ENCODE peak calls at places on chromosomes 2 and 18, in six cellular contexts. A is fibroblast of lung, J is tibial nerve, S is uterus, O is choroid plexus epithelial cell, P is hepatocyte. H is an unnamed sample.

GRCh38 chr2:168024459-168024858 is 222.9 kb downstream of the STK39 start:
- DNase-seq in P (no peak), S (no peak), A (no peak), O (no peak), J (no peak), H (no peak)

GRCh38 chr18:48222118-48222517 is 187.1 kb downstream of the ZBTB7C start:
- DNase-seq in S (peak), P (peak), J (no peak), O (peak), A (peak), H (peak)

GRCh38 chr2:199458017-199458805 is 472 bp upstream of the SATB2 start:
- DNase-seq in S (no peak), J (no peak), A (peak), O (peak), P (peak), H (peak)

GRCh38 chr2:86396304-86396785 is 44.8 kb upstream of the KDM3A start:
- DNase-seq in A (peak), O (peak), S (peak), J (no peak), P (peak), H (peak)

GRCh38 chr2:150487537-150488429 is at the start of gene RND3:
- DNase-seq in J (peak), P (peak), O (peak), S (peak), A (peak), H (peak)

GRCh38 chr2:85438291-85439110 is 20.0 kb downstream of the SH2D6 start:
- DNase-seq in O (no peak), S (no peak), A (no peak), J (no peak), P (no peak), H (no peak)

GRCh38 chr2:24945907-24946306 is 25.8 kb downstream of the DNAJC27 start:
- DNase-seq in S (no peak), J (no peak), P (no peak), A (peak), O (no peak), H (no peak)

GRCh38 chr2:121316986-121317385 is 32.0 kb upstream of the TFCP2L1 start:
- DNase-seq in A (no peak), O (no peak), J (no peak), S (no peak), P (no peak), H (no peak)

GRCh38 chr2:227545990-227546389 is 52.7 kb upstream of the SCYGR2 start:
- DNase-seq in J (no peak), O (no peak), S (no peak), A (no peak), P (no peak), H (peak)

GRCh38 chr2:202278036-202278760 is 12.6 kb downstream of the NOP58 start:
- DNase-seq in P (no peak), J (no peak), O (peak), S (no peak), A (peak), H (no peak)

GRCh38 chr2:28415010-28415409 is 22.4 kb downstream of the FOSL2 start:
- DNase-seq in J (no peak), O (no peak), A (no peak), P (no peak), S (no peak), H (no peak)

GRCh38 chr2:191443446-191443845 is 198.2 kb downstream of the MYO1B start:
- DNase-seq in P (no peak), A (no peak), O (no peak), S (no peak), J (no peak), H (no peak)

GRCh38 chr2:64876137-64876647 is 113.0 kb upstream of the SLC1A4 start:
- DNase-seq in P (peak), O (peak), J (no peak), S (peak), A (peak), H (peak)

GRCh38 chr2:47259829-47260228 is 104.7 kb upstream of the STPG4 start:
- DNase-seq in O (no peak), J (no peak), S (no peak), P (no peak), A (no peak), H (no peak)

GRCh38 chr18:42184685-42185477 is 229.8 kb downstream of the PIK3C3 start:
- DNase-seq in P (no peak), A (no peak), J (no peak), S (no peak), O (no peak), H (no peak)

GRCh38 chr2:101223814-101224231 is 28.9 kb upstream of the CNOT11 start:
- DNase-seq in O (no peak), J (no peak), P (no peak), A (no peak), S (no peak), H (no peak)

GRCh38 chr2:207073791-207074678 is 91.7 kb downstream of the KLF7 start:
- DNase-seq in S (no peak), O (peak), A (peak), J (no peak), P (no peak), H (no peak)

GRCh38 chr2:63544017-63544627 is 44.2 kb downstream of the WDPCP start:
- DNase-seq in J (no peak), P (no peak), A (peak), S (no peak), O (peak), H (no peak)

GRCh38 chr2:217222511-217222910 is 362.6 kb upstream of the TNP1 start:
- DNase-seq in S (no peak), P (no peak), A (no peak), J (no peak), O (no peak), H (no peak)

GRCh38 chr2:45263147-45263546 is 253.9 kb upstream of the SIX2 start:
- DNase-seq in O (no peak), J (no peak), A (no peak), S (no peak), P (no peak), H (peak)

GRCh38 chr2:22450831-22451230 is 934.1 kb upstream of the KLHL29 start:
- DNase-seq in P (no peak), A (no peak), S (no peak), J (no peak), O (no peak), H (peak)

GRCh38 chr18:70154591-70155194 is 50.8 kb downstream of the RTTN start:
- DNase-seq in A (peak), P (no peak), J (no peak), S (no peak), O (peak), H (peak)

GRCh38 chr2:86622409-86622877 is 1.2 kb downstream of the RNF103 start:
- DNase-seq in A (peak), O (peak), P (peak), J (no peak), S (peak), H (no peak)

GRCh38 chr2:207133493-207133861 is 32.3 kb downstream of the KLF7 start:
- DNase-seq in O (no peak), P (no peak), A (no peak), S (peak), J (no peak), H (no peak)

GRCh38 chr2:29844713-29845320 is 76.6 kb downstream of the ALK start:
- DNase-seq in O (peak), P (no peak), A (no peak), J (no peak), S (no peak), H (no peak)

GRCh38 chr2:191499874-191500565 is 177.9 kb upstream of the NABP1 start:
- DNase-seq in J (no peak), O (no peak), P (peak), S (no peak), A (peak), H (no peak)

GRCh38 chr2:181306785-181307184 is 150.4 kb upstream of the ITGA4 start:
- DNase-seq in A (peak), S (no peak), J (no peak), O (peak), P (no peak), H (no peak)

GRCh38 chr2:181305151-181306123 is 151.7 kb upstream of the ITGA4 start:
- DNase-seq in J (no peak), P (peak), S (no peak), O (peak), A (peak), H (no peak)

GRCh38 chr2:181307203-181307991 is 149.8 kb upstream of the ITGA4 start:
- DNase-seq in A (no peak), J (no peak), P (no peak), S (no peak), O (no peak), H (no peak)

GRCh38 chr2:181300600-181301291 is 156.4 kb upstream of the ITGA4 start:
- DNase-seq in P (no peak), J (no peak), O (no peak), A (no peak), S (no peak), H (no peak)

DNA sequence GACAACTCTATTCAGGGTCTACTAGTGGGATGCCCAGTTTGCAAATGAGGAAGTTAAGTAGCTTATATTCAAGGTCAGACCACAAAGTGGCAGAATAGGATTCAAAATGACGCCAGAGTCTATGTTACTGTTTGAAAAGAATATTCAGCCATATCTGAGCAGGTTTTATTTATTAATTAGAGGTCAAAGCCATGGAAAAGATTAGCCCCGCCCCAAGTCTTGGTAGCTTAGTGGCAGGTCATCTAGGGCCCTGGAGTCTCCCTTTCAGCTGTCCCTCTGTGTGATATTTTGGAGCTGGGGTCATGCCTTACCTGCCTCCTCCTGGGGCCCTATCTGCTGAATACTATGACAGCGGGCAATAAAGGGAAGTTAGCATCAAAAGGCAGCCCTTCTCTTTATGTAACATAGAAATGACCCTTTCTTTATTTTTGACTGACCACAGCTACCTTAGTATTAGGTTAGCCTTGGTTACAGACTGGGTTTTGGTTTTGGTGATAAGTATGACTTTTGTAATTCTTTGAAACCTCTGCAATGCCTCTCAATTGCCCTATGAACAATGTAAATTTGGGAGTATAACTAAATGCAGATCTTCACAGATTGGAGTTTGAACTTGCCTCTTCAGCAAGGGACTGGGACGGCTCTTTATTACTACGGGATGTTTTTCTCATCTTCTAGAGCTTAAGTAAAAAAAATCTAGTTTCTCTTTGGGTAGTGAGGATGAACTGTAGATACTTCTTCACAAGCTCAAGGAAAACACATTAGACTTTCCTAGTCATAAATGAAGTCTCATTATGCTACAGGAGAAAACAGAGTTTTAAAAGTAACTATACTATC is 153.0 kb upstream of the ITGA4 start:
- DNase-seq in J (no peak), A (no peak), P (no peak), O (no peak), S (no peak), H (no peak)
- TF ChIP-seq CTCF in J (no peak), A (no peak), P (no peak), O (no peak), S (no peak), H (no peak)

DNA sequence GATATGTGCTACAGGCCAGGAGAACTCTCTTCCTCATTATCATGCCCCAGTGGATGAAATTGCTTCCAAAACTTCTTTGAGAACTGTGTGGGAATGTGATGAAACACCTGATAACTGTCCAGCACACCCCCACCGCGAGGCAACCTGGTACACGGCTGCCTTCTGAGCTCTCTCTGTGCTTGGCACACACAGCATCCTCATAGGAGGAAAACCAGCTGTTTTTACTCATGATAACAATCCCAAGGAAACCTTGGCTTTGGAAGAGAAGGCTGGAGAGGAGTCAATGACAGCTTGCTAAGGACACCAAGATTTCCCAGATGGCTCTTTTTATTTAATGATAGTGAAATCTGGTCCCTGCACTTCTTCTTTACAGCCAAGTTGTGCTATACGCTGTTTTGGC is 232.5 kb upstream of the FN1 start:
- DNase-seq in A (no peak), P (no peak), J (no peak), S (peak), O (no peak), H (no peak)
- TF ChIP-seq CTCF in A (no peak), P (no peak), J (no peak), S (no peak), O (no peak), H (no peak)

GRCh38 chr2:110867078-110867477 is 134.7 kb downstream of the ACOXL start:
- DNase-seq in P (no peak), S (no peak), A (no peak), O (no peak), J (no peak), H (no peak)

GRCh38 chr2:110865188-110865587 is 132.8 kb downstream of the ACOXL start:
- DNase-seq in S (no peak), O (peak), P (no peak), A (peak), J (no peak), H (no peak)

GRCh38 chr2:110866036-110866435 is 133.7 kb downstream of the ACOXL start:
- DNase-seq in J (no peak), P (no peak), A (no peak), S (no peak), O (no peak), H (no peak)

GRCh38 chr2:110864721-110865120 is 132.3 kb downstream of the ACOXL start:
- DNase-seq in P (no peak), O (no peak), J (no peak), A (no peak), S (no peak), H (no peak)

DNA sequence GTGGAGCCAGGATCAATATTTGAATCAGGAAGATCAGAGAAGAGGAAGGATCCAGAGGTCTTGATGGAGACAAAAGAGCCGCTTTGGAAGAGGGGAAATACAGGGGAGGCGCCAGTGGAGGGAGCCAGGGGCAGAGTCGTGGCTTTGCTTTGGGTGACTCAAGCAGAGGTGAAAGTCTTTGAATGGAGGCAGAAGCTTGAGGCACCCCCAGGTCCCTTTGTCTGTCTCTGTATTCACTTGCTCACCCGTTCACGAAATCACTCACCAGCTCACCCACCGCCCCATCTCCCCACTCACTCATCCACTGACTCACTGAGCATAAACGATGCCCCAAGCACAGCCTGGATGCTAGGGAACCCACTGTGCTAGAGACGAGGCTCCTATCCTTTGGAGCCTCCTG is 134.1 kb downstream of the ACOXL start:
- DNase-seq in J (no peak), P (no peak), A (no peak), S (no peak), O (no peak), H (no peak)
- TF ChIP-seq CTCF in J (no peak), P (no peak), A (no peak), S (no peak), O (no peak), H (no peak)

DNA sequence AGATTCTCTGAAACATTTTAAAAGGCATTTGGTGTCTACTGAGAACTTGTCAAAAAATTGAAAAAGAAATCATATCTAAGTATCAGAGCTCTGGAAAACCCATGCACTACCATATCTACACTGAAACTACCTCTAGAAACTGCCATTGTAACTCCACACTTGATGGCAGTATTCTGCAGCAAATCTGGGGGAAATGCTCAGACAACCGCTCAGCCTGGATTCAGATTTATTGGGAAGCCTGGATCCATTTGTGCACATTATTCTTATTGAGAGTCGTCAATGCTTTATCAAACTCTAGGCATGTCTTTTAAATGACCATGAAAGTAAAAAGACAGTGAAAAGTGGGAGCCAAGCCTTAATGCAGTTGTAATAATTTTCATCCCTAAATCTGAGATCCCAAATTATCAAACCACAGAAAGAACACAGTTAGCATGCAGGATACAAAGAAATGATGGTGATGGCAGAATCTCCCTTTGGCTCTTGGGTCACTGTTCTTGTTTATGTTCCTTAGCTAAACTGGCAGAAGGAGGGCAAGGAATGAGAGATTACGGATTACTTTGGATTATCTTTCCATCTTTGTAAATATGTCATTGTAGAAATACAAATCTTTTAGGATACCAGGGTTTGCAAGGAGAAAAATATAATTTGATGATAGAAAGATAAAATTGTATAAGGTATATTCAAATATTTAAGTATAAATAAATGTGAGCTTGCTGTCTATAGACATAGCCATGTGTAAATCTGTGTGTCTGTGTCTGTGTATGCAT is 512.1 kb upstream of the SYT4 start:
- DNase-seq in P (peak), A (peak), J (no peak), S (no peak), O (peak), H (no peak)
- TF ChIP-seq CTCF in P (peak), A (peak), J (peak), S (peak), O (peak), H (no peak)

DNA sequence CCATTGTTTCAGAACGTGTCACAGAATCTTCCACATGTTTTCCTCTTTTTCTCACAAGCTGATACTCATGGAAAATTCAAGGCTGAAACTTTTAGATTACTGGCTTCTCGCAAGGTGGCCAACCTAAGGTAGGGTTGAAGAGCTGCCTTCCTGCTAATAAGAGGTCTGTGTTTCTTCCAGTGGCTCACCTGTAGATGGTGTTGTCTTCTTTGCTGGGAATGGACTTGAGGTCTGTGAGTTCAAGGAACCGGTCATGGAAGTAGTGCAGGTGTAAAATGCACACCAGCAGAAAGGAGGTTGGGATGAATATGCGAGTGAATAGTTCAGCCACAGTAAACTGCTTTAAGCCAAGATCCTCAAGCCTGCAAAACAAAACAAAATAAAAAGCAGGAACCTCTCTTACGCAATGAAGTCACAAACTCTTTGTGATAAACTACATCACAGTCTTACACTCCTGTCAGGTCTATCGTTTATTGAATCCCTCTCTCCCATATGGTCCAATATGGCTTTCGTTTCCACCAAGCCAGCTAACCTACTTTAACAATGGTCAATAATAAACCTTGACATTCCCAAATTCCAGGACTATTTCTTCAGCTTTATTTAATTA is 258.9 kb downstream of the NAPG start:
- DNase-seq in J (no peak), P (no peak), A (no peak), O (no peak), S (no peak), H (no peak)
- TF ChIP-seq CTCF in J (no peak), P (no peak), A (no peak), O (no peak), S (no peak), H (no peak)

DNA sequence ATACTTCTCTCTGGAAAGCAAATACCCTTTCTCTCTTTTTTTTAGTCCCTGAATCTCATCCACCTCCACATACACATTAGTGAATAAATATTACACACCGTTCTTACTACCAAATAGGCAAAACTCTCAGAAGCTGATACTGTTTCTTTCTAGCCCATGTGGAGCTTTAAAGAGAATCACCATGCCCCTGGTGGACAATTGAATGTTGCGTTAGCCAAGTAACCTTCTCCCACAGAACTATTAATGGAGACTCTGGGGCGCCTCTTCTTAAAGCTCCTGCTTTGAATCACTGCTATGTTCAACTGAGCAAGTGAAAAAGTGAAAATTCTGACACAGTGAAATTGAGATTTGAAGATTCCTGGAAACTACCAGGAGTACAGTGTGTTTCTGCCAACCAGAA is 522.8 kb upstream of the CDH7 start:
- DNase-seq in O (no peak), S (no peak), A (no peak), P (no peak), J (no peak), H (no peak)
- TF ChIP-seq CTCF in O (no peak), S (no peak), A (no peak), P (no peak), J (no peak), H (no peak)

DNA sequence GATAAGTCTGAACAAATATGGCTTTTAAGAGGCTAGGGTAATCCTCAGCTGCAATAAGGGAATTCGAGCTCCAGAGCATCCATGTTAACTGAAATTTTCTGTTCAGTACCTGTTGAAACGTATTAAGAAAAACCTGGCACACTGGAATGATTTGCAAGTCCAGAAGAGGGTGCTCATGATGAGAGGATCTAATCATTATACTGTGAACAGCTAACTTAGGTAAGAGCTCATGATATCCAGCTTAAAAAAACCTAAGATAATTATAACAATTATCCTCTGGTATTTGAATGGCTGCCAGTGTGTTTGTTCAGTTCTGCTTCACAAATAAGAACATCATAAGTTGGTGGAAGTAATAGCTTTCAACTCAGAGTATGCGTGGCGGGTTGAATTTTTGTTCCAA is 1118.3 kb upstream of the DDX18 start:
- DNase-seq in A (no peak), J (no peak), O (no peak), S (no peak), P (no peak), H (no peak)
- TF ChIP-seq CTCF in A (no peak), J (no peak), O (no peak), S (no peak), P (peak), H (no peak)